ENCODE peak calls at places on chromosomes 5 and 9, in nine cellular contexts. C is activated CD8-positive, alpha-beta T cell treated with anti-CD3 and anti-CD28 coated beads for 36 hours; O is pancreas; F is hepatocyte; N is fibroblast of the aortic adventitia; D is GM10248; V is right atrium auricular region; U is GM12865; H is cardiac muscle cell. Q is an unnamed sample.

GRCh38 chr9:89555426-89556375 is 49.1 kb upstream of the GADD45G start:
- DNase-seq in D (peak), H (no peak), U (peak), F (no peak), C (no peak), V (no peak), O (no peak), N (no peak), Q (peak)

GRCh38 chr5:172714491-172715420 is 56.2 kb downstream of the DUSP1 start:
- DNase-seq in D (peak), N (peak), U (peak), H (peak), O (peak), F (peak), C (peak), V (peak), Q (peak)

GRCh38 chr5:127042593-127042992 is 12.2 kb upstream of the MARCHF3 start:
- DNase-seq in C (no peak), N (peak), O (no peak), F (no peak), V (no peak), D (no peak), H (no peak), U (no peak), Q (no peak)

GRCh38 chr5:92838253-92838652 is 742.8 kb downstream of the NR2F1-AS1 start:
- DNase-seq in O (no peak), U (peak), H (peak), C (no peak), V (no peak), F (peak), D (no peak), N (no peak), Q (no peak)

GRCh38 chr9:118192807-118193206 is 488.6 kb downstream of the TLR4 start:
- DNase-seq in H (no peak), C (no peak), O (no peak), D (no peak), U (no peak), N (no peak), V (no peak), F (no peak), Q (no peak)

GRCh38 chr9:97555164-97555563 is 53.7 kb downstream of the TMOD1 start:
- DNase-seq in H (no peak), F (no peak), D (no peak), O (no peak), U (no peak), V (peak), N (peak), C (no peak), Q (peak)

GRCh38 chr9:124809741-124810500 is 33.0 kb downstream of the OLFML2A start:
- DNase-seq in N (no peak), V (no peak), F (no peak), H (no peak), D (no peak), C (no peak), O (no peak), U (no peak), Q (no peak)

GRCh38 chr9:111992523-111992922 is 95.9 kb downstream of the UGCG start:
- DNase-seq in N (peak), O (no peak), V (no peak), H (no peak), U (peak), F (no peak), D (peak), C (peak), Q (no peak)

GRCh38 chr5:96036301-96036700 is 74.7 kb upstream of the ELL2 start:
- DNase-seq in H (no peak), V (no peak), D (no peak), C (no peak), F (no peak), O (no peak), N (no peak), U (no peak), Q (no peak)

GRCh38 chr9:134570151-134570621 is 71.4 kb upstream of the COL5A1 start:
- DNase-seq in D (no peak), U (no peak), V (peak), O (peak), H (no peak), C (no peak), N (peak), F (peak), Q (no peak)

GRCh38 chr5:172497591-172498255 is 43.4 kb upstream of the SH3PXD2B start:
- DNase-seq in H (no peak), D (no peak), O (no peak), N (no peak), F (no peak), U (no peak), C (no peak), V (peak), Q (no peak)

GRCh38 chr9:95316794-95317118 is 753 bp downstream of the FANCC start:
- DNase-seq in H (peak), C (peak), N (peak), V (no peak), O (peak), U (peak), D (peak), F (peak), Q (peak)

GRCh38 chr9:78130004-78130403 is 98.4 kb upstream of the GNAQ start:
- DNase-seq in D (no peak), V (no peak), F (no peak), O (no peak), U (no peak), C (peak), N (peak), H (peak), Q (no peak)

GRCh38 chr9:92538541-92538940 is 2.8 kb upstream of the ECM2 start:
- DNase-seq in C (no peak), O (no peak), N (peak), D (no peak), V (no peak), U (no peak), F (no peak), H (no peak), Q (no peak)

GRCh38 chr5:154356958-154357357 is 88.8 kb upstream of the SAP30L start:
- DNase-seq in N (no peak), D (no peak), U (no peak), H (no peak), V (no peak), O (no peak), F (no peak), C (no peak), Q (no peak)

GRCh38 chr9:134629586-134630392 is 11.8 kb upstream of the COL5A1 start:
- DNase-seq in U (no peak), C (no peak), V (no peak), O (no peak), N (peak), H (no peak), F (no peak), D (no peak), Q (no peak)

GRCh38 chr5:62720036-62720441 is 141.4 kb downstream of the LRRC70 start:
- DNase-seq in F (peak), N (no peak), O (no peak), V (no peak), H (peak), C (peak), D (peak), U (peak), Q (no peak)

GRCh38 chr5:28305891-28306290 is 1267.5 kb upstream of the CDH9 start:
- DNase-seq in O (no peak), H (no peak), C (no peak), V (no peak), D (no peak), U (no peak), F (no peak), N (no peak), Q (no peak)

GRCh38 chr5:2752059-2752874 is 790 bp upstream of the IRX2 start:
- DNase-seq in N (peak), H (no peak), O (no peak), F (peak), D (no peak), C (no peak), U (no peak), V (no peak), Q (no peak)

GRCh38 chr9:83036043-83036442 is 26.9 kb downstream of the RASEF start:
- DNase-seq in U (no peak), V (no peak), O (no peak), F (no peak), C (no peak), H (no peak), D (no peak), N (no peak), Q (no peak)

GRCh38 chr9:129225815-129226214 is 47.8 kb upstream of the IER5L start:
- DNase-seq in O (peak), V (peak), C (peak), N (peak), D (no peak), U (peak), H (peak), F (peak), Q (no peak)

GRCh38 chr9:88722753-88723152 is 187.8 kb downstream of the NXNL2 start:
- DNase-seq in U (no peak), N (peak), F (no peak), D (no peak), C (no peak), V (no peak), O (no peak), H (peak), Q (no peak)

GRCh38 chr5:180291234-180291940 is 496 bp downstream of the MAPK9 start:
- DNase-seq in N (no peak), U (peak), H (peak), F (no peak), O (no peak), D (peak), V (peak), C (peak), Q (no peak)
- TF ChIP-seq CTCF in N (peak), U (peak), H (peak), F (no peak), O (no peak), D (peak), V (no peak), C (peak), Q (no peak)

GRCh38 chr5:138588013-138588788 is 13.0 kb upstream of the HSPA9 start:
- DNase-seq in D (no peak), F (no peak), V (no peak), O (no peak), N (no peak), H (no peak), U (no peak), C (no peak), Q (no peak)

GRCh38 chr5:138585228-138585627 is 10.0 kb upstream of the HSPA9 start:
- DNase-seq in O (no peak), V (no peak), D (no peak), C (no peak), H (no peak), F (no peak), U (no peak), N (no peak), Q (no peak)

GRCh38 chr5:138580777-138581176 is 5.6 kb upstream of the HSPA9 start:
- DNase-seq in F (no peak), V (no peak), C (no peak), H (no peak), U (no peak), N (no peak), O (no peak), D (no peak), Q (no peak)

GRCh38 chr5:138582959-138583358 is 7.8 kb upstream of the HSPA9 start:
- DNase-seq in N (no peak), V (no peak), F (no peak), D (no peak), U (no peak), O (no peak), H (no peak), C (no peak), Q (no peak)

DNA sequence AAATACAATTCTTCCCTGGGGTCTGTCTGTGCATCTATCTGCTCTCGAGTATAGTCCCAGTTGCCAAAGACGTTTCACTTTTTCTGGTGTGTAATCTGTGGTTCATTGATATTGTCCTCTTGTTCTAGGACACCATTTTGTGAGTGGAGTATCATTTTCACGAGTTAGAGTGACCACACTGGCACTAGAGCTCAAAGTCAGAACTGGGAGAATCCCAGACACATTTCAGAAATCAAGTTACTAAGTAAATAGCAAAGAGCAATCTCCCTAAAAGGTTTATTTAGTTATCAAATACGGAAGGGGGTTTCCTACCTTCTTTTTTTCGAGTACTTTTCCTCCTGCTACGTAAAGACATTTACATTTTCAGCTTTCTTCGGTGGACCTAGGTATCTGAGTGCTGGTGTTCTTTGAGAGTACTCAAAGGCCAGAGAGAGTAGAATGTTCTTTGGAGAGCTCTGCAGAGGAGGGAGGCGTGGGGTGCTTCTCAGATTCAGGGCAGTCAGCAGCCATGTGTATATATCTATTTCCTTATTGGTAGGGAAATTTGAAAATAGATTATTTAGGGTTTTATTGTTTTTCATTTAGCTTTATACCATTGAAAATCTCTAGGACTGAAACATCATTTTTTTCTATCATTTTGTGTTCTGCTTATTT is 8.9 kb upstream of the HSPA9 start:
- DNase-seq in C (no peak), F (no peak), O (no peak), U (no peak), D (no peak), V (no peak), H (no peak), N (no peak), Q (no peak)
- TF ChIP-seq CTCF in C (no peak), F (no peak), O (no peak), U (no peak), D (no peak), V (no peak), H (no peak), N (no peak), Q (no peak)

GRCh38 chr5:55370291-55370925 is 62.6 kb downstream of the MTREX start:
- DNase-seq in C (no peak), U (no peak), V (no peak), H (no peak), N (no peak), O (no peak), F (no peak), D (no peak), Q (no peak)
- TF ChIP-seq CTCF in C (no peak), U (no peak), V (no peak), H (no peak), N (no peak), O (no peak), F (no peak), D (no peak), Q (no peak)

GRCh38 chr9:109907400-109907799 is 127.4 kb downstream of the PALM2AKAP2 start:
- DNase-seq in O (no peak), C (no peak), N (no peak), H (no peak), D (peak), F (no peak), V (peak), U (peak), Q (no peak)

GRCh38 chr9:109908459-109909390 is 128.7 kb downstream of the PALM2AKAP2 start:
- DNase-seq in H (no peak), V (no peak), C (no peak), O (no peak), F (no peak), N (no peak), D (no peak), U (no peak), Q (no peak)

GRCh38 chr9:109907810-109908458 is 127.9 kb downstream of the PALM2AKAP2 start:
- DNase-seq in O (no peak), H (no peak), V (no peak), N (no peak), F (no peak), U (no peak), C (no peak), D (no peak), Q (no peak)

GRCh38 chr9:109905472-109905871 is 125.5 kb downstream of the PALM2AKAP2 start:
- DNase-seq in N (no peak), U (no peak), H (no peak), V (no peak), F (no peak), C (no peak), O (no peak), D (no peak), Q (no peak)

GRCh38 chr9:109906766-109907382 is 126.9 kb downstream of the PALM2AKAP2 start:
- DNase-seq in D (no peak), U (peak), C (no peak), N (peak), H (peak), V (no peak), O (no peak), F (no peak), Q (no peak)
- TF ChIP-seq CTCF in D (peak), U (no peak), C (no peak), N (no peak), H (peak), V (no peak), O (no peak), F (no peak), Q (no peak)

DNA sequence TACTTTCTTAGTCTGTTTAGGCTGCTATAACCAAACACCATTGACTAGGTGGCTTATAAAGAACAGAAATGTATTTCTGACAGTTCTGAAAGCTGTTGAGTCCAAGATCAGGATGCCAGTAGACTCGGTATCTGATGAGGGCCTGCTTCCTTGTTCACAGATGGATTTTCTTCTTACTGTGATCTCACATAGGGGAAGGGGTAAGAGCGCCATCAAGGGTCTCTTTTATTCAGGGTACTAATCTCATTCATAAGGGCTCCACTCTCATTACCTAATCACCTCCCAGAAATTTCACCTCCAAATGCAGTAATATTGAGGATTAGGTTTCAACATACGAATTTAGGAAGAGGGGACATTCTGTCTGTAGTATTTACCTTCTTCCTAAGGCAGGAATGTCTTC is 384.0 kb upstream of the DMAC1 start:
- DNase-seq in C (no peak), O (no peak), U (no peak), D (no peak), N (no peak), V (no peak), H (no peak), F (no peak), Q (no peak)
- TF ChIP-seq CTCF in C (no peak), O (no peak), U (no peak), D (no peak), N (no peak), V (no peak), H (no peak), F (no peak), Q (no peak)